ENCODE peak calls at places on chromosomes 3 and 15, in four cellular contexts. One of them, this sample, is unnamed.

GRCh38 chr3:150146891-150147761 is 176.4 kb upstream of the PFN2 start:
- DNase-seq in IMR-90: peak; percentile 98
- DNase-seq in GM12878: no peak
- DNase-seq in K562: no peak
- DNase-seq in this sample: peak; percentile 14

GRCh38 chr3:58204713-58205112 is 6.1 kb downstream of the DNASE1L3 start:
- DNase-seq in IMR-90: no peak
- DNase-seq in GM12878: no peak
- DNase-seq in K562: no peak
- DNase-seq in this sample: no peak

GRCh38 chr15:38843736-38844590 is 279.3 kb upstream of the RASGRP1 start:
- DNase-seq in IMR-90: peak; percentile 81
- DNase-seq in GM12878: no peak
- DNase-seq in K562: no peak
- DNase-seq in this sample: peak; percentile 95

GRCh38 chr15:50298340-50298739 is 32.8 kb upstream of the HDC start:
- DNase-seq in IMR-90: peak; percentile 63
- DNase-seq in GM12878: no peak
- DNase-seq in K562: no peak
- DNase-seq in this sample: no peak

GRCh38 chr15:51163843-51164242 is 69.1 kb upstream of the TNFAIP8L3 start:
- DNase-seq in IMR-90: no peak
- DNase-seq in GM12878: no peak
- DNase-seq in K562: no peak
- DNase-seq in this sample: no peak

GRCh38 chr15:41079717-41080116 is 36.4 kb downstream of the INO80 start:
- DNase-seq in IMR-90: no peak
- DNase-seq in GM12878: no peak
- DNase-seq in K562: no peak
- DNase-seq in this sample: no peak

GRCh38 chr3:197456271-197457091 is 99.3 kb downstream of the BDH1 start:
- DNase-seq in IMR-90: peak; percentile 87
- DNase-seq in GM12878: no peak
- DNase-seq in K562: peak; percentile 54
- DNase-seq in this sample: peak; percentile 77

GRCh38 chr3:142278451-142278850 is 53.1 kb upstream of the GK5 start:
- DNase-seq in IMR-90: peak; percentile 53
- DNase-seq in GM12878: no peak
- DNase-seq in K562: no peak
- DNase-seq in this sample: no peak

GRCh38 chr3:65153850-65154512 is 466.2 kb upstream of the ADAMTS9 start:
- DNase-seq in IMR-90: no peak
- DNase-seq in GM12878: no peak
- DNase-seq in K562: no peak
- DNase-seq in this sample: no peak

GRCh38 chr3:180296971-180297370 is 260.2 kb upstream of the PEX5L start:
- DNase-seq in IMR-90: no peak
- DNase-seq in GM12878: no peak
- DNase-seq in K562: no peak
- DNase-seq in this sample: no peak

GRCh38 chr3:36372534-36372935 is 7.8 kb upstream of the STAC start:
- DNase-seq in IMR-90: no peak
- DNase-seq in GM12878: no peak
- DNase-seq in K562: no peak
- DNase-seq in this sample: no peak

GRCh38 chr3:34012102-34012461 is 213.7 kb downstream of the PDCD6IP start:
- DNase-seq in IMR-90: peak; percentile 100
- DNase-seq in GM12878: no peak
- DNase-seq in K562: peak; percentile 44
- DNase-seq in this sample: peak; percentile 74

GRCh38 chr3:42691861-42692666 is 6.7 kb downstream of the KLHL40 start:
- DNase-seq in IMR-90: no peak
- DNase-seq in GM12878: no peak
- DNase-seq in K562: no peak
- DNase-seq in this sample: no peak

GRCh38 chr3:186516645-186517044 is 27.5 kb downstream of the CRYGS start:
- DNase-seq in IMR-90: no peak
- DNase-seq in GM12878: no peak
- DNase-seq in K562: no peak
- DNase-seq in this sample: no peak

GRCh38 chr3:179027326-179027900 is 44.2 kb downstream of the ZMAT3 start:
- DNase-seq in IMR-90: peak; percentile 61
- DNase-seq in GM12878: no peak
- DNase-seq in K562: peak; percentile 60
- DNase-seq in this sample: no peak

GRCh38 chr15:19973718-19974117 is 567.9 kb downstream of the GOLGA6L6 start:
- DNase-seq in IMR-90: no peak
- DNase-seq in GM12878: no peak
- DNase-seq in K562: peak; percentile 6
- DNase-seq in this sample: no peak

DNA sequence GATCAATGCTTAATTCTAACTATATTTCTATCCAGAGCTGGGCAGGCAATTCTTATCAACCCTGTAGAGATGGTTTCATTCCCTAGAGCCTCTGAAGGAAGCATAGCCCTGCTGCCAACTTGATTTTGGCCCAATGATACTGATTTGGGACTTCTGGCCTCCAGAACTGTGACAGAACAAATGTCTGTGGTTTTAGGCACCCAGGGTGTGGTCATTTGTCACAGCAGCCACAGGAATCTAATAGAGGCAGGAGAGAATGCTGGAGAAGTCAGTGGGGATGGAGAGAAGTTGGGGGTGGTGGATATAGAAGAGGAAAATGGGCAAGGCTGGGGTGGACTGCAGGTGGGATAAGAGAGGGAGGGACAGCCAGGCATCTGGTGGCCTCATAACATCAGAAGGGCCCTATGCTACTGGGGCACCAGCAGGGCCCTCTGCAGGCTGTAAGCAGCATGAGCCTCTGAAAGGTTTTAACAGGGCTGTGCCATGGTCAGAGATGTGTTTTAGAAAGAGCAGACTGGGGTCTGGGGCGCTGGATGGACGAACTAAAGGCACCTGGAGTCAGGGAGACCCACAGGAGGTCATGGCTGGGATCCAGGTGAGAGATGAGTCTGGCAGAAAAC is 19.8 kb downstream of the MRPS11 start:
- DNase-seq in IMR-90: no peak
- DNase-seq in GM12878: no peak
- DNase-seq in K562: no peak
- DNase-seq in this sample: no peak
- TF ChIP-seq FOS in IMR-90: no peak
- TF ChIP-seq FOS in GM12878: no peak
- TF ChIP-seq FOS in K562: no peak
- TF ChIP-seq FOS in this sample: no peak

GRCh38 chr3:32239638-32240550 is 1.4 kb downstream of the CMTM8 start:
- DNase-seq in IMR-90: no peak
- DNase-seq in GM12878: no peak
- DNase-seq in K562: peak; percentile 47
- DNase-seq in this sample: peak; percentile 64

GRCh38 chr3:32238027-32238815 is at the start of gene CMTM8:
- DNase-seq in IMR-90: no peak
- DNase-seq in GM12878: no peak
- DNase-seq in K562: peak; percentile 14
- DNase-seq in this sample: peak; percentile 51

GRCh38 chr3:32237670-32238026 is 832 bp upstream of the CMTM8 start:
- DNase-seq in IMR-90: no peak
- DNase-seq in GM12878: no peak
- DNase-seq in K562: no peak
- DNase-seq in this sample: no peak

GRCh38 chr3:32241100-32241499 is 2.6 kb downstream of the CMTM8 start:
- DNase-seq in IMR-90: no peak
- DNase-seq in GM12878: no peak
- DNase-seq in K562: no peak
- DNase-seq in this sample: no peak

DNA sequence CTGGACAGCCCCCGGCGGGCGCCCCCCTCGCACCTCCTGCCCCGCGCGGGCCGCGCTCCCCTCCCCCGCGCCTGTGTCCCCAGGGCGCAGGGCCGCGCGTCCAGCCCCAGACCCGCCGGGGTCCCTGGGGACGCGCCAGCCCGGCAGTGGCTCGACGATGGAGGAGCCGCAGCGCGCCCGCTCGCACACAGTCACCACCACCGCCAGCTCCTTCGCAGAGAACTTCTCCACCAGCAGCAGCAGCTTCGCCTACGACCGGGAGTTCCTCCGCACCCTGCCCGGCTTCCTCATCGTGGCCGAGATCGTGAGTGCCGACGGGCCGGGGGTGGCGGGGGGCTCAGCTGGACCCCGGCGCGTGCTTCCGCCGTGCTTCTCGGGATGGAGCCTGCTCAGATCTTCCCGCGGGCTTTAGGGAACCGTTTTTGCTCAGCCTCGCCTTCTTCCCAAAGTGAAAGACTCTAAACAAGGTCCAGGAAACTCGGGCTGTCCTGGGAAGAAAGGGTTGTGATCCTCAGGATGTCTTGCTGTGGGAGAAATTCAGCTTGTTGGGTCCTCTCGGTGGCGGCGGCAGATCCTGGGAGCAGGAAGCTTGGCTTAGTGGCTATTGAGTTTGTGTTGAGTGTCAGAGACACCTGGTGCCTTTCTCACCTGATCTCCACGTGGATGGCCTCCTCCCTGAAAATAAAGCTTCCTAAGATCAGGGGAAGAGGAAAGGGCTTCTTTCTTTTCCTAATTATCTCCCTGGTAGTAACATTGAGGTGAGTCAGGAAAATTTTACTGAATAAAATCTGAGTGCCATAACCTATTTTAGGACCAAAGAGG is 547 bp downstream of the CMTM8 start:
- DNase-seq in IMR-90: peak; percentile 10
- DNase-seq in GM12878: no peak
- DNase-seq in K562: no peak
- DNase-seq in this sample: peak; percentile 49
- TF ChIP-seq FOS in IMR-90: no peak
- TF ChIP-seq FOS in GM12878: no peak
- TF ChIP-seq FOS in K562: no peak
- TF ChIP-seq FOS in this sample: no peak

GRCh38 chr15:69129026-69129385 is 31.4 kb upstream of the GLCE start:
- DNase-seq in IMR-90: no peak
- DNase-seq in GM12878: no peak
- DNase-seq in K562: no peak
- DNase-seq in this sample: no peak
- TF ChIP-seq FOS in IMR-90: no peak
- TF ChIP-seq FOS in GM12878: no peak
- TF ChIP-seq FOS in K562: no peak
- TF ChIP-seq FOS in this sample: no peak

GRCh38 chr15:64841258-64842098 is at the start of gene PLEKHO2:
- DNase-seq in IMR-90: peak; percentile 92
- DNase-seq in GM12878: peak; percentile 53
- DNase-seq in K562: peak; percentile 95
- DNase-seq in this sample: peak; percentile 93
- TF ChIP-seq FOS in IMR-90: no peak
- TF ChIP-seq FOS in GM12878: no peak
- TF ChIP-seq FOS in K562: no peak
- TF ChIP-seq FOS in this sample: no peak

DNA sequence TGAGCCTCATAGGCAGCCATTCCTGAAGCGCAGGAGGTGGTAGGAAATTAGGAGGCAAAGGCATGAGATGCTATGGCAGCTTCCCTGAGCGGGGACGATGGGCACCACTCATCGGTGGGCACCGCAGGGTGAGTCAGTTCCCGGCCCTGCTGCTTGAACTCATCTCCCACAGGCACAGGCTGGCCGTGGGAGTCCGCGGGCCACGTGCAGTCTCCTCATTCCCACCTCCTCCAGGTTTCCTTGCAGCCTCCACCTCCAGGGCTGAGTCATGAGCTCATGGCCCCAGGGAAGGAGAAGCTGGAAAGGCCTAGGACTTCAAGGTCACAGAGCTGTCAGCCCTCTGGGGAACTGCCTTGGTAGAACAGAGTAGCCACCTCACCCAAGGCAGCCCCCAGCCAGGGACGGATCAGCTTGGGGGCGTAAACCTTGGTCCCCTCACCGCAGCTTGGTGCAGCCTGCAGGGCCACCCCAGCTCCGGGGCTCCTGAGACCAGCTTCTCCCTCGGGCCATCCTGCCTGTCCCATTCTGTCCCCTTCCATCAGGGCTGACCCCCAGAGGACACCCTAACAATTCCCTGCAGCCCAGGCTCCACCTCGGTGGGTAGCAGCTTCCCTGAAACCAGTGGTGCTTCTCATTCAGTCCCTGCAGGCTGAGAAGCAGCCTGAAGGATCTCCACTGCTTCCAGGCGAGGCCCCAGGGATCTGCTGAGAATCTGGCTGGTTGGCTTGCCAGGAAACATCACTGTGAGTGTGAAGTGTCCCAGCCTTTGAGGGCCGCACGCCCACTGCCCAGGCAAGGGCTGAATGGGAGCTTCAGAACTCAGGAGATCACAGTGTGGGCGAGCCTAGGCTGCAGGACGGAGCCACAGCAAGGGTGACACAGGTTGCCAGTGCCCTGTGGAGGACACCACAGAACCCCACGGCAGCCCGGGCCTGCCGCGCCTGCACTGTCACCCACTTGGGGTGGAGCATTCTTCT is 150.7 kb upstream of the MEF2A start:
- DNase-seq in IMR-90: no peak
- DNase-seq in GM12878: no peak
- DNase-seq in K562: no peak
- DNase-seq in this sample: no peak
- TF ChIP-seq FOS in IMR-90: no peak
- TF ChIP-seq FOS in GM12878: no peak
- TF ChIP-seq FOS in K562: no peak
- TF ChIP-seq FOS in this sample: no peak

GRCh38 chr3:14363976-14364375 is 38.4 kb upstream of the SLC6A6 start:
- DNase-seq in IMR-90: peak; percentile 67
- DNase-seq in GM12878: no peak
- DNase-seq in K562: no peak
- DNase-seq in this sample: no peak
- TF ChIP-seq FOS in IMR-90: no peak
- TF ChIP-seq FOS in GM12878: no peak
- TF ChIP-seq FOS in K562: no peak
- TF ChIP-seq FOS in this sample: no peak

GRCh38 chr15:85361306-85361705 is 19.1 kb upstream of the AKAP13 start:
- DNase-seq in IMR-90: no peak
- DNase-seq in GM12878: peak; percentile 66
- DNase-seq in K562: no peak
- DNase-seq in this sample: no peak
- TF ChIP-seq FOS in IMR-90: no peak
- TF ChIP-seq FOS in GM12878: no peak
- TF ChIP-seq FOS in K562: no peak
- TF ChIP-seq FOS in this sample: no peak

This sample was measured in endothelial cell of umbilical vein.